ENCODE peak calls at places on chromosomes 2 and 18, in four cellular contexts. X is HTR-8/SVneo; O is Ammon's horn; W is stimulated activated effector memory CD8-positive, alpha-beta T cell treated with anti-CD3 and anti-CD28 coated beads, Interleukin-12 subunit alpha, Interleukin-12 subunit beta, amount 100 ng/mL, for 72 hours. U is an unnamed sample.

GRCh38 chr18:49757513-49758262 is 55.6 kb downstream of the ACAA2 start:
- DNase-seq in X (no peak), O (no peak), W (no peak), U (no peak)

GRCh38 chr2:235698504-235698903 is 204.7 kb downstream of the AGAP1 start:
- DNase-seq in X (no peak), O (no peak), W (no peak), U (no peak)

GRCh38 chr2:67841711-67842110 is 221.1 kb downstream of the C1D start:
- DNase-seq in X (no peak), O (no peak), W (no peak), U (no peak)

GRCh38 chr2:43877782-43878464 is 39.2 kb downstream of the ABCG8 start:
- DNase-seq in X (peak), O (peak), W (peak), U (peak)

GRCh38 chr2:224869601-224870000 is 153.4 kb upstream of the CCDC195 start:
- DNase-seq in X (peak), O (peak), W (no peak), U (no peak)

GRCh38 chr18:61950371-61950770 is 57.6 kb upstream of the RNF152 start:
- DNase-seq in X (no peak), O (no peak), W (no peak), U (no peak)

GRCh38 chr18:23458830-23459529 is 5.9 kb downstream of the RIOK3 start:
- DNase-seq in X (no peak), O (no peak), W (no peak), U (no peak)

GRCh38 chr2:174027956-174028355 is 62.8 kb upstream of the SP3 start:
- DNase-seq in X (no peak), O (no peak), W (no peak), U (no peak)

GRCh38 chr2:127695491-127696472 is 5.5 kb upstream of the SFT2D3 start:
- DNase-seq in X (no peak), O (peak), W (no peak), U (no peak)

GRCh38 chr18:5729983-5730699 is 165.2 kb downstream of the TMEM200C start:
- DNase-seq in X (no peak), O (no peak), W (no peak), U (no peak)

U was measured in GM12878.